ENCODE peak calls at places on chromosomes 5 and 9, in five cellular contexts. R, E, W, Z and V are unnamed samples.

GRCh38 chr9:136546697-136547481 is 1.0 kb upstream of the NOTCH1 start:
- DNase-seq in R (no peak), E (peak; percentile 78), W (peak; percentile 65), Z (peak; percentile 61), V (peak; percentile 80)

GRCh38 chr5:124918618-124919017 is 172.2 kb upstream of the ZNF608 start:
- DNase-seq in R (no peak), E (no peak), W (no peak), Z (no peak), V (no peak)

GRCh38 chr5:42787845-42788244 is 23.8 kb downstream of the SELENOP start:
- DNase-seq in R (no peak), E (no peak), W (no peak), Z (no peak), V (no peak)

GRCh38 chr9:119154527-119154926 is 214.7 kb downstream of the BRINP1 start:
- DNase-seq in R (no peak), E (no peak), W (no peak), Z (no peak), V (no peak)

GRCh38 chr5:74075496-74075895 is 449.5 kb downstream of the ARHGEF28 start:
- DNase-seq in R (no peak), E (no peak), W (no peak), Z (no peak), V (no peak)

GRCh38 chr9:131478421-131478868 is 24.3 kb upstream of the POMT1 start:
- DNase-seq in R (no peak), E (peak; percentile 33), W (peak; percentile 65), Z (peak; percentile 87), V (peak; percentile 92)

GRCh38 chr5:61768692-61769281 is 436.7 kb downstream of the ZSWIM6 start:
- DNase-seq in R (no peak), E (peak; percentile 18), W (no peak), Z (peak; percentile 89), V (peak; percentile 90)

GRCh38 chr9:35516481-35516880 is 26.6 kb downstream of the RUSC2 start:
- DNase-seq in R (no peak), E (no peak), W (no peak), Z (peak; percentile 22), V (no peak)

GRCh38 chr9:129176786-129177442 is 1.1 kb downstream of the IER5L start:
- DNase-seq in R (peak; percentile 86), E (peak; percentile 48), W (no peak), Z (peak; percentile 46), V (peak; percentile 82)

GRCh38 chr9:73156593-73157187 is 5.0 kb downstream of the ANXA1 start:
- DNase-seq in R (no peak), E (no peak), W (no peak), Z (no peak), V (no peak)

GRCh38 chr5:168286386-168286785 is 5.1 kb upstream of the WWC1 start:
- DNase-seq in R (no peak), E (no peak), W (no peak), Z (peak; percentile 84), V (peak; percentile 88)

GRCh38 chr5:111756701-111757581 is at the start of gene NREP:
- DNase-seq in R (peak; percentile 76), E (peak; percentile 82), W (peak; percentile 67), Z (peak; percentile 88), V (peak; percentile 92)

GRCh38 chr5:171821286-171821685 is 35.7 kb downstream of the SMIM23 start:
- DNase-seq in R (peak; percentile 18), E (no peak), W (no peak), Z (no peak), V (no peak)

GRCh38 chr9:131289301-131290038 is at the start of gene PLPP7:
- DNase-seq in R (no peak), E (no peak), W (no peak), Z (peak; percentile 84), V (peak; percentile 90)

GRCh38 chr9:112844771-112845542 is 45.7 kb downstream of the SLC46A2 start:
- DNase-seq in R (peak; percentile 91), E (peak; percentile 89), W (peak; percentile 77), Z (peak; percentile 81), V (peak; percentile 94)

GRCh38 chr5:120684213-120684612 is 220.1 kb downstream of the PRR16 start:
- DNase-seq in R (no peak), E (no peak), W (no peak), Z (no peak), V (no peak)

GRCh38 chr5:170519500-170519899 is 15.7 kb downstream of the KCNIP1 start:
- DNase-seq in R (no peak), E (no peak), W (no peak), Z (no peak), V (no peak)

GRCh38 chr5:7208911-7209310 is 187.0 kb upstream of the ADCY2 start:
- DNase-seq in R (no peak), E (no peak), W (no peak), Z (no peak), V (no peak)

GRCh38 chr9:97696025-97696822 is 916 bp downstream of the XPA start:
- DNase-seq in R (no peak), E (no peak), W (no peak), Z (no peak), V (no peak)

GRCh38 chr9:69027355-69028097 is 8.0 kb upstream of the FXN start:
- DNase-seq in R (no peak), E (peak; percentile 50), W (peak; percentile 35), Z (peak; percentile 85), V (peak; percentile 67)

GRCh38 chr9:127926961-127927456 is 3.6 kb downstream of the PIP5KL1 start:
- DNase-seq in R (no peak), E (no peak), W (no peak), Z (peak; percentile 54), V (no peak)

GRCh38 chr5:32506809-32507208 is 62.3 kb upstream of the ZFR start:
- DNase-seq in R (no peak), E (no peak), W (no peak), Z (no peak), V (no peak)

GRCh38 chr5:90182726-90183125 is 226.8 kb downstream of the CETN3 start:
- DNase-seq in R (no peak), E (no peak), W (no peak), Z (no peak), V (no peak)

GRCh38 chr9:90044710-90045151 is 439.9 kb downstream of the GADD45G start:
- DNase-seq in R (no peak), E (no peak), W (no peak), Z (no peak), V (no peak)

GRCh38 chr5:126004636-126005035 is 418.6 kb upstream of the GRAMD2B start:
- DNase-seq in R (no peak), E (no peak), W (no peak), Z (no peak), V (no peak)

GRCh38 chr5:80243567-80243966 is 12.3 kb downstream of the SERINC5 start:
- DNase-seq in R (no peak), E (no peak), W (no peak), Z (no peak), V (no peak)

GRCh38 chr5:62954578-62954977 is 376.0 kb downstream of the LRRC70 start:
- DNase-seq in R (no peak), E (no peak), W (no peak), Z (no peak), V (no peak)

GRCh38 chr5:60586307-60586901 is 113.6 kb downstream of the DEPDC1B start:
- DNase-seq in R (no peak), E (no peak), W (no peak), Z (peak; percentile 33), V (no peak)

GRCh38 chr5:157004893-157005551 is 42.0 kb upstream of the TIMD4 start:
- DNase-seq in R (no peak), E (no peak), W (no peak), Z (no peak), V (no peak)

GRCh38 chr9:94780516-94780950 is 54.0 kb downstream of the AOPEP start:
- DNase-seq in R (no peak), E (no peak), W (no peak), Z (no peak), V (no peak)

DNA sequence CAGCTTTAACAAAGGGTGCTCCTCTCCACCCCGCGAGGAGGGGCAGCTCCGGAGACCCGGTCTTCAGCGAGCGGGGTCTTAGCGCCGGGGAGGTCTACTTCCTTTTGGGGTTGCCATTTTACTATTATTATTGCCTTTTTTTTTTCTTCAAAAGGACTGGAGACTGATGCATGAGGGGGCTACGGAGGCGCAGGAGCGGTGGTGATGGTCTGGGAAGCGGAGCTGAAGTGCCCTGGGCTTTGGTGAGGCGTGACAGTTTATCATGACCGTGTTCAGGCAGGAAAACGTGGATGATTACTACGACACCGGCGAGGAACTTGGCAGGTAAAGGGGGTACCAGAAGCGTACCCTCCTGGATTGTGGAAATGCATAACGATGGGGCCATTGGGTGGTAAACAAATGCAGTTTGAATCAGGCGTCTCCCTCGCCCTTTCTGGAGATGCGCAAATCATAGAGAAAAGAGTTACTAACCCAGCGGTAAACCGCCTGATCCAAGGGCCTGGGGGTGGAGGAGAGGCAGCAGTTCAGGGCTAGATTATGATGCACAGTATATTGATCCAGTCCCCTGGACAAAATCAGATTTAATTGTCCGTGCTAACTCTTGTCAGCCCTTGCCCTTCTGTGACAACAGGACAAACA is 1.3 kb downstream of the DAPK1 start:
- DNase-seq in R (no peak), E (no peak), W (no peak), Z (peak; percentile 38), V (no peak)
- H3K4me1 ChIP-seq in R (peaks cover 70% of the 10 kb centered on the region), E (no peaks in the 10 kb centered on the region), W (no peaks in the 10 kb centered on the region), Z (peaks cover 30% of the 10 kb centered on the region), V (no peaks in the 10 kb centered on the region)

GRCh38 chr9:83596899-83597504 is 25.9 kb upstream of the IDNK start:
- DNase-seq in R (no peak), E (peak; percentile 53), W (peak; percentile 34), Z (peak; percentile 84), V (peak; percentile 89)
- TF ChIP-seq CTCF in R (peak; percentile 73), E (peak; percentile 61), W (peak; percentile 63), Z (peak; percentile 91), V (peak; percentile 89)

DNA sequence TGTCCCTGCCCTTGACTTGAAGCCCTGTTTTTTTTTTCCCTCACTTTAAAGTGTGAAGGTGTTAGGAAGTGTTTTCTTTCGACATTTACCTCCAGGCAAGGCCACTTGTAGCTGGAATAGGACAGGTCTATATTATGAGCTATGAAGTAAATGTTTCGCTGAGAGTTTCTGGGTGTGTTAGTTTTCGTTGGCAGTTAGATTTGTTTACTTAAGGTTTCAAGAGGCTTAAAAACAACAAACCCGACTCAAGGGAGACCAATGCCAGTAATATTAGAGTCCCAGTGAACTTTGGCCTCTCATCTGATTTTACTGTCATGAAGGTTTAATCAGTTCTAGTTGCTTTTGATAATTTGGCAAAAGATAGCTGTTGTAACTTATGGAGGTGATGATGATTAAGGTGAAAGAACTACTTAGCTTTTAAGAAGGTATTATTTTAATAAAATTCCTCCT is 25.2 kb downstream of the OCLN start:
- DNase-seq in R (no peak), E (peak; percentile 55), W (no peak), Z (no peak), V (no peak)
- H3K4me1 ChIP-seq in R (no peaks in the 10 kb centered on the region), E (no peaks in the 10 kb centered on the region), W (no peaks in the 10 kb centered on the region), Z (no peaks in the 10 kb centered on the region), V (peaks cover 16% of the 10 kb centered on the region)

DNA sequence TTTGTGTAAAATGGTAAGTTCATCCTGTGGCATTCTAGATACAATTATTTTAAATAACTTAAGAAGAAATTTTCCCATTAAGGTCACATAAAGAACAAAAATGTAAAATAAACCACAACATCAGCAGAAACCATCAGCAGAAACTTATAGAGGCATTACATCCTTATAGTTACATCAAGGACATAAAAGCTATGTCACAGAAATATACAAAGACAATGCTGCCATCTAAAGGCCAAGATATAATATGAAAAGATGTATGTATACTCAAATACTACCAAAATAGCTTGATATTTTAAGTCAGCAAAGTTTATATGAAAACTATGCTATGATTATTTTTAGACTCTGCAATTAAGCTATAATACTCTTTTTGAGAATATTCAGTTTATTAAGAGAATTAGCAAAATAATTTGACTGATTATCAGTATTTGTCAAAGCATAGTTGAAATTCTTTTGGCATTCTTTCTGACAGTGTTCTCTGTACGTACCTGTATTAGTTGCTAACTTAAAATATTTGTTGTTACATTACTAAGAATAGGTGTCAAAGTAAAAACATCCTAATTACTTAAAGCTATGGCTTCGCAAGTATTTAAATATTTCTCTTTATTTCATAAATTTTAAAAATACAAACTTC is 36.2 kb downstream of the FBXL17 start:
- DNase-seq in R (no peak), E (no peak), W (no peak), Z (peak; percentile 68), V (no peak)
- TF ChIP-seq CTCF in R (peak; percentile 40), E (peak; percentile 40), W (peak; percentile 72), Z (no peak), V (peak; percentile 69)